ENCODE peak calls at places on chromosomes 13 and 19, in five cellular contexts. One of them, this sample, is unnamed.

GRCh38 chr13:42114278-42114677 is 65.8 kb downstream of the DGKH start:
- DNase-seq in GM04504: no peak
- DNase-seq in cardiac fibroblast: no peak
- DNase-seq in CD8-positive, alpha-beta memory T cell: no peak
- DNase-seq in heart right ventricle: no peak
- DNase-seq in this sample: no peak

GRCh38 chr13:80214521-80214941 is 126.4 kb downstream of the SPRY2 start:
- DNase-seq in GM04504: no peak
- DNase-seq in cardiac fibroblast: no peak
- DNase-seq in CD8-positive, alpha-beta memory T cell: no peak
- DNase-seq in heart right ventricle: no peak
- DNase-seq in this sample: no peak

GRCh38 chr13:22141636-22142035 is 470.8 kb downstream of the FGF9 start:
- DNase-seq in GM04504: no peak
- DNase-seq in cardiac fibroblast: no peak
- DNase-seq in CD8-positive, alpha-beta memory T cell: no peak
- DNase-seq in heart right ventricle: no peak
- DNase-seq in this sample: no peak

GRCh38 chr13:72025836-72026235 is 158.8 kb upstream of the DACH1 start:
- DNase-seq in GM04504: no peak
- DNase-seq in cardiac fibroblast: no peak
- DNase-seq in CD8-positive, alpha-beta memory T cell: no peak
- DNase-seq in heart right ventricle: no peak
- DNase-seq in this sample: no peak

GRCh38 chr13:32881074-32881791 is 135.0 kb upstream of the KL start:
- DNase-seq in GM04504: peak
- DNase-seq in cardiac fibroblast: peak
- DNase-seq in CD8-positive, alpha-beta memory T cell: no peak
- DNase-seq in heart right ventricle: no peak
- DNase-seq in this sample: no peak

GRCh38 chr19:4678881-4679379 is 8.8 kb upstream of the MYDGF start:
- DNase-seq in GM04504: no peak
- DNase-seq in cardiac fibroblast: peak
- DNase-seq in CD8-positive, alpha-beta memory T cell: no peak
- DNase-seq in heart right ventricle: no peak
- DNase-seq in this sample: peak

GRCh38 chr19:4910594-4911273 is 1.4 kb downstream of the UHRF1 start:
- DNase-seq in GM04504: no peak
- DNase-seq in cardiac fibroblast: peak
- DNase-seq in CD8-positive, alpha-beta memory T cell: no peak
- DNase-seq in heart right ventricle: peak
- DNase-seq in this sample: no peak

GRCh38 chr13:98983182-98983581 is 5.3 kb upstream of the DOCK9 start:
- DNase-seq in GM04504: no peak
- DNase-seq in cardiac fibroblast: peak
- DNase-seq in CD8-positive, alpha-beta memory T cell: no peak
- DNase-seq in heart right ventricle: no peak
- DNase-seq in this sample: no peak